ENCODE peak calls at places on chromosomes 3 and 15, in five cellular contexts. S is T-helper 17 cell, K is colonic mucosa, R is hippocampal formation, X is left colon. W is an unnamed sample.

GRCh38 chr3:52451237-52452083 is 2.4 kb downstream of the TNNC1 start:
- DNase-seq in K (no peak), R (no peak), X (no peak), S (no peak), W (no peak)

GRCh38 chr3:10768995-10769394 is 47.0 kb upstream of the SLC6A11 start:
- DNase-seq in K (no peak), S (no peak), R (no peak), X (no peak), W (no peak)

GRCh38 chr15:55168350-55168974 is 28.3 kb downstream of the RSL24D1 start:
- DNase-seq in R (peak; percentile 27), X (peak; percentile 66), K (peak; percentile 42), S (peak; percentile 12), W (peak; percentile 57)

GRCh38 chr3:147153830-147154539 is 252.4 kb downstream of the ZIC4 start:
- DNase-seq in S (no peak), X (no peak), R (no peak), K (no peak), W (no peak)

GRCh38 chr3:171699611-171700010 is 110.7 kb downstream of the PLD1 start:
- DNase-seq in S (no peak), X (no peak), K (no peak), R (no peak), W (no peak)

GRCh38 chr15:63010920-63011693 is 31.4 kb upstream of the TPM1 start:
- DNase-seq in R (no peak), X (no peak), S (no peak), K (no peak), W (peak; percentile 83)

GRCh38 chr3:193910886-193911738 is 224.8 kb upstream of the HES1 start:
- DNase-seq in S (no peak), X (no peak), R (no peak), K (no peak), W (no peak)

GRCh38 chr3:17162116-17162515 is 277.4 kb downstream of the PLCL2 start:
- DNase-seq in S (no peak), K (no peak), X (no peak), R (no peak), W (no peak)